ENCODE peak calls at places on chromosomes 5 and 9, in six cellular contexts. F is heart left ventricle, M is lower leg skin, X is esophagus squamous epithelium, R is A549, G is transverse colon. W is an unnamed sample.

GRCh38 chr5:138469540-138470321 is 4.5 kb downstream of the EGR1 start:
- DNase-seq in X (no peak), F (no peak), R (peak; percentile 94), G (peak; percentile 65), M (no peak), W (no peak)

GRCh38 chr9:82797539-82797938 is 265.4 kb downstream of the RASEF start:
- DNase-seq in R (no peak), M (no peak), G (peak; percentile 29), F (peak; percentile 75), X (no peak), W (no peak)

GRCh38 chr9:91273853-91274552 is 87.7 kb downstream of the AUH start:
- DNase-seq in G (no peak), X (no peak), F (no peak), M (no peak), R (peak; percentile 18), W (peak; percentile 43)

GRCh38 chr5:76615759-76616158 is 7.4 kb downstream of the F2RL2 start:
- DNase-seq in M (no peak), G (no peak), F (no peak), R (no peak), X (no peak), W (no peak)

GRCh38 chr9:91004992-91005391 is 203.4 kb downstream of the SYK start:
- DNase-seq in G (no peak), M (no peak), R (no peak), F (no peak), X (no peak), W (no peak)

GRCh38 chr5:177402271-177403043 is 2.0 kb upstream of the PFN3 start:
- DNase-seq in R (peak; percentile 91), X (no peak), G (peak; percentile 86), M (peak; percentile 92), F (no peak), W (no peak)

GRCh38 chr9:100083448-100084144 is 15.2 kb downstream of the ERP44 start:
- DNase-seq in R (no peak), M (no peak), X (no peak), G (no peak), F (no peak), W (no peak)

GRCh38 chr9:129143031-129143441 is 31.8 kb downstream of the PTPA start:
- DNase-seq in R (peak; percentile 84), F (peak; percentile 92), X (no peak), M (peak; percentile 98), G (peak; percentile 92), W (peak; percentile 70)

GRCh38 chr9:92740446-92740961 is 24.1 kb downstream of the BICD2 start:
- DNase-seq in M (peak; percentile 79), X (no peak), R (no peak), G (no peak), F (no peak), W (no peak)

GRCh38 chr5:91556-92263 is at the start of gene PLEKHG4B:
- DNase-seq in G (no peak), R (no peak), M (peak; percentile 71), X (no peak), F (no peak), W (no peak)

GRCh38 chr5:43769576-43770352 is 166.8 kb downstream of the NNT start:
- DNase-seq in M (no peak), X (no peak), F (no peak), G (no peak), R (peak; percentile 28), W (no peak)

GRCh38 chr5:174093132-174093531 is 47.6 kb downstream of the NSG2 start:
- DNase-seq in F (no peak), M (no peak), G (no peak), R (no peak), X (no peak), W (no peak)

GRCh38 chr5:41649659-41650058 is 139.3 kb upstream of the PLCXD3 start:
- DNase-seq in F (no peak), X (no peak), G (no peak), M (no peak), R (no peak), W (no peak)

GRCh38 chr9:95147452-95147851 is 170.1 kb downstream of the FANCC start:
- DNase-seq in R (no peak), X (no peak), M (no peak), F (no peak), G (no peak), W (no peak)

GRCh38 chr5:115435776-115436712 is 108.5 kb downstream of the FEM1C start:
- DNase-seq in R (no peak), M (no peak), F (no peak), X (no peak), G (no peak), W (no peak)

GRCh38 chr5:68304421-68305052 is 89.0 kb downstream of the PIK3R1 start:
- DNase-seq in F (no peak), M (no peak), X (no peak), R (no peak), G (no peak), W (no peak)

GRCh38 chr5:106825379-106825778 is 845.4 kb downstream of the EFNA5 start:
- DNase-seq in F (no peak), X (no peak), M (no peak), G (no peak), R (no peak), W (no peak)

GRCh38 chr9:95505676-95506437 is 10.9 kb downstream of the PTCH1 start:
- DNase-seq in X (no peak), G (peak; percentile 61), M (no peak), R (peak; percentile 31), F (peak; percentile 59), W (peak; percentile 90)

GRCh38 chr5:10264569-10264968 is 14.5 kb downstream of the CCT5 start:
- DNase-seq in F (no peak), G (no peak), R (no peak), M (no peak), X (no peak), W (no peak)

GRCh38 chr5:10262995-10263394 is 12.9 kb downstream of the CCT5 start:
- DNase-seq in M (no peak), R (no peak), X (no peak), F (no peak), G (no peak), W (no peak)

GRCh38 chr5:10266839-10267238 is 16.8 kb downstream of the CCT5 start:
- DNase-seq in G (no peak), F (no peak), R (no peak), M (no peak), X (no peak), W (no peak)

GRCh38 chr5:10268100-10268499 is 18.0 kb downstream of the CCT5 start:
- DNase-seq in X (no peak), G (no peak), F (no peak), M (no peak), R (no peak), W (no peak)

DNA sequence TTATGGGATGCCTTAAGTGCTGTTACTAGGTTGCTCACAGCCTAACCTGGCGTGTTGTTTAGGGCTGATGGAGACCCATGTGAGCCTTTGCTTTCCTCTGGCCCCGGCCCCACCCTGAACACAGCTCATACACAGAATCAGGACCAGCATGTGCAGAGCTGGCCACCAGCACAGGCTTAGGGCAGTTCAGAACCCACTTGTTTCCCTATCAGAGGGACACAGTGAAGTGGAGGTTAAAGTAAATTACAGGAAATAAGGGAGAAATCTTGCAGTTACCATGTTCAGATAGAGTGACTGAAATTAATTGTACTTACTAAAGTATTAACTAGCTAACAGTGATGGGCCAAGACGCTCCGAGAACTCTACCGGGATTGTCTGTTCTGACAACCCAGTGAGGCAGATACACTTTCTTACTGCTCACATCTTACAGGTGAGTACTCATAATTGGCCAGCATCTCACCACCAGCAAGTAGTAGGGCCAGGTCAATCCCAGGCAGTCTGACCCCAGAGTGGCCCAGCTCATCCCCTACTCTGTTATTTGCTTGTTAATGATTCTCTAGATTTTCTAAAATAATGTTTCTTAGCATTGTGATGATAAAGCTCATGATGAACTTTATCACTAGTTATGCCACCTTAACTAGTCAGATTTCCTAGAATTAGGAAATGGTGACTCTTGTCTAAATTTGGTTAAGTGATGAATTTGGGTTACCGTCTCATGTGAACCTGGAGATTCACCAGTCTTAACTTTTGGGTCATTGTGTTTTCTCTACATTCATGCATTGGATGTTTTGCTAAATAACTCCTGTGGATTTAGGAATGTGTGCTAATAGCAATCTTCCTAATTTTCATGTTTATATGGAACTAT is 15.4 kb downstream of the CCT5 start:
- DNase-seq in R (no peak), G (no peak), F (no peak), X (no peak), M (no peak), W (no peak)
- TF ChIP-seq POLR2A in R (no peak), G (no peak), F (no peak), X (no peak), M (no peak), W (no peak)

GRCh38 chr5:65480306-65480865 is 1.3 kb downstream of the ADAMTS6 start:
- DNase-seq in M (peak; percentile 95), G (peak; percentile 76), X (no peak), F (peak; percentile 83), R (peak; percentile 30), W (no peak)
- TF ChIP-seq POLR2A in M (no peak), G (no peak), X (no peak), F (no peak), R (no peak), W (no peak)

DNA sequence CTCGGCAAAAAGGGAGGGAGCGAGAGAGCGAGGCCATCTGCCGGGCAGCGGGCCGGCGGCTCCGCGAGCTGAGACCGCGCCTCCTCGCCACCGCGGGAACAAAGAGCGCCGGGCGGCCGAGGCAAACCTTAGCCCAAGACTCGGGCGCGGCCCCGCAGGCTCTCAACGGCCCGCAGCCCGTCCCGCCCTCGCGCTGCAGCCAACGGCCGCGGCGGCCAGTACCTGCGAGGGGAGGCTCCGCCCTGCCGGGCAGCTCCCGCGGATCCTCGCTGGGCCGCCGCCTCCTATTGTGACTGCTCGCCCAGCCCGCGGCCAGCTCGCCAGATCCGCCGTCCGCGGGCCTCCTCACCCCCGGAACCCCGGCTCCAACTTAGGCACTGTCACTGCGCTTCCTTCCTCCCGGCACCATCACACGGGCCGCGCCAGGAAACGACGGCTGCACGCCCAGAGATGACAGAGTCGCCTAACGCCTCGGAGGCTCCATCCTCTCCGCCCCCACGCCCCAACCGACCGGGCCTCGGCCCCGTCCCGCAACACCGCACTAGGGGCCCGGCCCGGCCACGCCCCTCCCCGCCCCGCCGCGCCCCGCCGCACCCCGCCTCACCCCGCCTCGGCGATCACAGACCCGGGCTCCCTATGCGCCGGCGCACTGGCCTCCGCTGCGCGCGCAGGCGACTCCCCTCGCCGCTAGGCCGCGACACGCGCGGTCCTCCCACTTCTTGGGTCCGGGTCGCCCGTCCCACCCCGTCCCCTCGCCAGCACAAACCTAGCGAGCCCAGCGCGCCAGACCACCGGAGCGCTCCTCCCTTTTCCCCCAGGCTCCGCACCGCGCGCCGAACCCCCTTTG is 486 bp upstream of the RNF38 start:
- DNase-seq in G (peak; percentile 93), R (peak; percentile 92), M (peak; percentile 97), F (peak; percentile 92), X (peak; percentile 61), W (peak; percentile 79)
- TF ChIP-seq POLR2A in G (peak; percentile 83), R (peak; percentile 69), M (no peak), F (no peak), X (peak; percentile 6), W (peak; percentile 47)

DNA sequence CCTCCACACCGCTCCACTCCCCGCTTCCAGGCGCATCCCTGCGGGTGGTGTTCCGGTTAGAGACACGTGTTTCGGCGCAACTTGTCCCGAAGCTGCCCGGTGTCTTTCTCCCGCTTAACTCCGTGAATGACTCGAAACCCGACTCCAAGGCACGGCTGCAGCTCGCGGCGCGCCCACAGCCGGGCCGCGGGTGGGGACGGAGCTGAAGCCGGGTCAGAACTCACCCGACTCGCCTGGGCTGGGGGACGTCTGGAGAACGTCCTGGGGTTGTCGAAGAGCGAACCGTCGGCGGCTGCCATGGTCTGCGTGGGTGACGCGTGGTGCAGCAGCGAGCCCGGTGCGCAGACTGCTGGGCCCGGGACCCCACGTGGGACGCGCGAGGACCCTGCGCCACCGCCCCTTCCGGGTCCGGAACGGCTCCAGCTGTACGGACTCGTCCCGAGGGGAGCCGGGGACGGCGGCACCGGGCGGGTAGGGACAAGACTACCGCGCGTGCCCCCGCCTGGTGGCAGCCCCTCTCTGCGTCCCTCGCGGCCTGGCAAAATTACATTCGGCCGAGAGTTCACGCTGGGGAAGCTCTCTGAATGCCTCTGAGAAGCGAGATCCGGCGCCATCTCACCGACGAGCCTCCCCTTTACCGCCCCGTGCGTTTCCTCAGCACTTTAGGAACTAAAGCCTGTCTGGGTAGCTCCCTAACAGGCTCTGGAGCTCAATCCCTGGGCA is at the start of gene DDX31:
- DNase-seq in G (peak; percentile 87), M (peak; percentile 95), R (peak; percentile 86), X (peak; percentile 38), F (peak; percentile 93), W (peak; percentile 89)
- TF ChIP-seq POLR2A in G (peak; percentile 63), M (no peak), R (peak; percentile 95), X (no peak), F (no peak), W (peak; percentile 91)

W was measured in H54.